ENCODE peak calls at places on chromosomes 4 and X, in six cellular contexts. O is activated CD4-positive, alpha-beta T cell treated with anti-CD3 and anti-CD28 coated beads, Interleukin-2, amount 10 ng/mL, durations not matched to agents 24 days and 14 days; V is H9; A is CD8-positive, alpha-beta memory T cell; Q is stimulated activated CD8-positive, alpha-beta memory T cell treated with anti-CD3 and anti-CD28 coated beads, Interleukin-4, amount 100 ng/mL, for 24 hours; Y is prostate gland. D is an unnamed sample.

GRCh38 chr4:58247792-58248191 is 1137.6 kb upstream of the IGFBP7 start:
- DNase-seq in V (peak; percentile 34), O (no peak), Y (no peak), Q (no peak), A (no peak), D (no peak)

GRCh38 chr4:166957451-166957850 is 276.8 kb downstream of the SPOCK3 start:
- DNase-seq in Y (no peak), V (no peak), Q (no peak), A (no peak), O (no peak), D (no peak)

GRCh38 chr4:150096625-150097024 is 18.4 kb downstream of the DCLK2 start:
- DNase-seq in A (no peak), V (no peak), O (no peak), Q (no peak), Y (no peak), D (no peak)

GRCh38 chr4:82898322-82899243 is 2.0 kb upstream of the THAP9 start:
- DNase-seq in A (no peak), O (no peak), Y (no peak), Q (no peak), V (no peak), D (no peak)

GRCh38 chrX:17413228-17413627 is 38.2 kb downstream of the NHS start:
- DNase-seq in A (no peak), Y (no peak), O (no peak), V (no peak), Q (no peak), D (no peak)

GRCh38 chr4:7422898-7423180 is 11.9 kb downstream of the PSAPL1 start:
- DNase-seq in Y (no peak), A (no peak), V (no peak), Q (no peak), O (no peak), D (no peak)

GRCh38 chr4:69196209-69196965 is 18.2 kb downstream of the UGT2B11 start:
- DNase-seq in V (no peak), A (no peak), Y (no peak), O (no peak), Q (no peak), D (no peak)

GRCh38 chrX:71994601-71995000 is 84.0 kb downstream of the NHSL2 start:
- DNase-seq in Q (no peak), Y (no peak), V (no peak), A (no peak), O (no peak), D (no peak)

GRCh38 chrX:153689654-153690465 is 2.1 kb downstream of the SLC6A8 start:
- DNase-seq in V (peak; percentile 59), Y (no peak), A (no peak), O (no peak), Q (no peak), D (no peak)

GRCh38 chr4:121711263-121712000 is 14.7 kb upstream of the ANXA5 start:
- DNase-seq in V (peak; percentile 96), A (no peak), O (peak; percentile 69), Q (peak; percentile 22), Y (peak; percentile 28), D (peak; percentile 35)

GRCh38 chr4:141900841-141901240 is 264.5 kb downstream of the IL15 start:
- DNase-seq in O (no peak), Q (no peak), A (no peak), V (no peak), Y (no peak), D (no peak)

GRCh38 chrX:112766774-112767173 is 73.9 kb downstream of the AMOT start:
- DNase-seq in Y (no peak), V (no peak), A (no peak), O (no peak), Q (no peak), D (no peak)

GRCh38 chr4:47482326-47482725 is 2.7 kb upstream of the ATP10D start:
- DNase-seq in Q (no peak), V (no peak), A (no peak), O (no peak), Y (no peak), D (no peak)

GRCh38 chrX:31132803-31133202 is 61.0 kb upstream of the FTHL17 start:
- DNase-seq in O (no peak), Q (no peak), A (no peak), Y (no peak), V (no peak), D (no peak)

GRCh38 chrX:259692-260355 is 21.4 kb upstream of the PLCXD1 start:
- DNase-seq in Y (no peak), O (peak; percentile 53), A (no peak), Q (no peak), V (peak; percentile 93), D (no peak)

GRCh38 chr4:83646538-83646937 is 110.6 kb downstream of the GPAT3 start:
- DNase-seq in V (no peak), O (no peak), Y (no peak), A (no peak), Q (no peak), D (no peak)

GRCh38 chr4:13328591-13328990 is 155.5 kb downstream of the RAB28 start:
- DNase-seq in A (no peak), O (no peak), Q (no peak), Y (no peak), V (no peak), D (no peak)

GRCh38 chr4:161252520-161253141 is 911.2 kb downstream of the FSTL5 start:
- DNase-seq in Q (no peak), A (no peak), O (no peak), V (no peak), Y (no peak), D (no peak)

GRCh38 chr4:119314356-119314755 is 7.6 kb downstream of the FABP2 start:
- DNase-seq in A (no peak), Y (no peak), O (peak; percentile 79), V (no peak), Q (no peak), D (no peak)

GRCh38 chrX:55919367-55920221 is 202.0 kb downstream of the RRAGB start:
- DNase-seq in Y (no peak), Q (no peak), V (peak; percentile 33), A (no peak), O (no peak), D (no peak)

GRCh38 chrX:39736219-39737211 is 361.2 kb downstream of the BCOR start:
- DNase-seq in V (no peak), A (no peak), Q (no peak), O (no peak), Y (peak; percentile 83), D (no peak)

GRCh38 chr4:70895405-70895804 is 6.8 kb upstream of the MOB1B start:
- DNase-seq in O (no peak), Q (no peak), A (no peak), V (no peak), Y (no peak), D (no peak)

GRCh38 chr4:186104895-186105720 is 604 bp downstream of the FAM149A start:
- DNase-seq in V (peak; percentile 55), O (peak; percentile 53), Y (peak; percentile 29), Q (no peak), A (no peak), D (no peak)

GRCh38 chr4:27692098-27692679 is 831.5 kb downstream of the STIM2 start:
- DNase-seq in Y (no peak), A (no peak), V (peak; percentile 61), O (peak; percentile 57), Q (no peak), D (no peak)

GRCh38 chr4:175539498-175539897 is 272.6 kb downstream of the GPM6A start:
- DNase-seq in V (no peak), O (no peak), A (no peak), Y (no peak), Q (no peak), D (no peak)

GRCh38 chr4:77007358-77008230 is 58.0 kb downstream of the SEPTIN11 start:
- DNase-seq in O (peak; percentile 73), Q (no peak), V (no peak), A (peak; percentile 54), Y (no peak), D (no peak)

GRCh38 chr4:70737006-70737405 is 15.2 kb downstream of the RUFY3 start:
- DNase-seq in Y (no peak), V (no peak), Q (no peak), A (no peak), O (peak; percentile 64), D (no peak)

D was measured in stimulated activated CD4-positive, alpha-beta T cell treated with anti-CD3 and anti-CD28 coated beads, Interleukin-2, amount 100 ng/mL, for 48 hours.